ENCODE peak calls at places on chromosome 19, in six cellular contexts. Y, U, C, R, Z and E are unnamed samples.

GRCh38 chr19:19900574-19901444 is at the start of gene ZNF93:
- DNase-seq in Y (peak; percentile 91), U (peak; percentile 97), C (peak; percentile 85), R (peak; percentile 95), Z (peak; percentile 98), E (peak; percentile 98)

GRCh38 chr19:29547361-29547960 is 21.7 kb downstream of the VSTM2B start:
- DNase-seq in Y (no peak), U (peak; percentile 8), C (peak; percentile 29), R (no peak), Z (no peak), E (no peak)

GRCh38 chr19:1164684-1165531 is 9.2 kb downstream of the SBNO2 start:
- DNase-seq in Y (peak; percentile 31), U (no peak), C (no peak), R (no peak), Z (no peak), E (no peak)

GRCh38 chr19:589693-590395 is at the start of gene HCN2:
- DNase-seq in Y (no peak), U (no peak), C (no peak), R (no peak), Z (no peak), E (no peak)

GRCh38 chr19:35557539-35558399 is 5.7 kb downstream of the ATP4A start:
- DNase-seq in Y (peak; percentile 68), U (peak; percentile 55), C (peak; percentile 87), R (peak; percentile 50), Z (no peak), E (peak; percentile 51)

GRCh38 chr19:43574424-43575155 is 737 bp downstream of the XRCC1 start:
- DNase-seq in Y (no peak), U (no peak), C (no peak), R (no peak), Z (no peak), E (peak; percentile 22)

GRCh38 chr19:54955356-54955755 is 8.0 kb upstream of the NLRP7 start:
- DNase-seq in Y (no peak), U (no peak), C (no peak), R (no peak), Z (no peak), E (no peak)

GRCh38 chr19:44745386-44745831 is 3.1 kb upstream of the BCL3 start:
- DNase-seq in Y (peak; percentile 85), U (peak; percentile 83), C (no peak), R (peak; percentile 82), Z (peak; percentile 88), E (no peak)

GRCh38 chr19:35901854-35902661 is at the start of gene HCST:
- DNase-seq in Y (no peak), U (no peak), C (no peak), R (peak; percentile 30), Z (no peak), E (no peak)

GRCh38 chr19:17950310-17951150 is 16.4 kb upstream of the KCNN1 start:
- DNase-seq in Y (no peak), U (no peak), C (no peak), R (no peak), Z (no peak), E (no peak)

GRCh38 chr19:53980553-53981407 is 10.7 kb upstream of the CACNG6 start:
- DNase-seq in Y (peak; percentile 32), U (no peak), C (no peak), R (no peak), Z (no peak), E (peak; percentile 70)

GRCh38 chr19:51148571-51148970 is 6.5 kb downstream of the SIGLEC7 start:
- DNase-seq in Y (no peak), U (no peak), C (no peak), R (no peak), Z (no peak), E (no peak)

GRCh38 chr19:53646144-53646543 is 14.3 kb downstream of the DPRX start:
- DNase-seq in Y (no peak), U (no peak), C (no peak), R (no peak), Z (no peak), E (no peak)

GRCh38 chr19:27774827-27775226 is 1438.1 kb downstream of the UQCRFS1 start:
- DNase-seq in Y (no peak), U (no peak), C (no peak), R (no peak), Z (no peak), E (no peak)

GRCh38 chr19:11416346-11417052 is 2.6 kb downstream of the RGL3 start:
- DNase-seq in Y (no peak), U (no peak), C (no peak), R (no peak), Z (no peak), E (no peak)

GRCh38 chr19:51551673-51552440 is 19.2 kb upstream of the ZNF175 start:
- DNase-seq in Y (no peak), U (no peak), C (no peak), R (no peak), Z (no peak), E (no peak)

GRCh38 chr19:17996826-17997316 is 11.1 kb upstream of the ARRDC2 start:
- DNase-seq in Y (peak; percentile 86), U (peak; percentile 90), C (peak; percentile 96), R (peak; percentile 90), Z (peak; percentile 92), E (peak; percentile 68)

GRCh38 chr19:35249848-35250711 is 1.3 kb downstream of the LSR start:
- DNase-seq in Y (no peak), U (no peak), C (no peak), R (no peak), Z (peak; percentile 57), E (no peak)

GRCh38 chr19:10518444-10519361 is 1.5 kb upstream of the S1PR5 start:
- DNase-seq in Y (no peak), U (no peak), C (peak; percentile 58), R (no peak), Z (no peak), E (no peak)

GRCh38 chr19:44891016-44891882 is at the start of gene TOMM40:
- DNase-seq in Y (peak; percentile 100), U (no peak), C (no peak), R (peak; percentile 100), Z (peak; percentile 100), E (peak; percentile 100)

GRCh38 chr19:15378529-15379082 is 981 bp downstream of the AKAP8 start:
- DNase-seq in Y (no peak), U (peak; percentile 69), C (peak; percentile 71), R (peak; percentile 64), Z (peak; percentile 76), E (peak; percentile 47)

GRCh38 chr19:41206456-41206855 is 12.6 kb upstream of the AXL start:
- DNase-seq in Y (no peak), U (no peak), C (no peak), R (no peak), Z (no peak), E (no peak)

GRCh38 chr19:41205995-41206394 is 13.0 kb downstream of the CYP2S1 start:
- DNase-seq in Y (no peak), U (no peak), C (no peak), R (no peak), Z (no peak), E (no peak)

GRCh38 chr19:41203371-41203770 is 10.4 kb downstream of the CYP2S1 start:
- DNase-seq in Y (no peak), U (no peak), C (no peak), R (no peak), Z (no peak), E (no peak)

GRCh38 chr19:41206926-41207750 is 11.9 kb upstream of the AXL start:
- DNase-seq in Y (peak; percentile 83), U (no peak), C (no peak), R (peak; percentile 48), Z (peak; percentile 90), E (no peak)
- H3K27ac ChIP-seq in Y (peak overlapping the region; percentile 23), U (peak overlapping the region; percentile 53), C (no peak overlapping the region), R (peak overlapping the region; percentile 68), Z (peak overlapping the region; percentile 55), E (no peak overlapping the region)

DNA sequence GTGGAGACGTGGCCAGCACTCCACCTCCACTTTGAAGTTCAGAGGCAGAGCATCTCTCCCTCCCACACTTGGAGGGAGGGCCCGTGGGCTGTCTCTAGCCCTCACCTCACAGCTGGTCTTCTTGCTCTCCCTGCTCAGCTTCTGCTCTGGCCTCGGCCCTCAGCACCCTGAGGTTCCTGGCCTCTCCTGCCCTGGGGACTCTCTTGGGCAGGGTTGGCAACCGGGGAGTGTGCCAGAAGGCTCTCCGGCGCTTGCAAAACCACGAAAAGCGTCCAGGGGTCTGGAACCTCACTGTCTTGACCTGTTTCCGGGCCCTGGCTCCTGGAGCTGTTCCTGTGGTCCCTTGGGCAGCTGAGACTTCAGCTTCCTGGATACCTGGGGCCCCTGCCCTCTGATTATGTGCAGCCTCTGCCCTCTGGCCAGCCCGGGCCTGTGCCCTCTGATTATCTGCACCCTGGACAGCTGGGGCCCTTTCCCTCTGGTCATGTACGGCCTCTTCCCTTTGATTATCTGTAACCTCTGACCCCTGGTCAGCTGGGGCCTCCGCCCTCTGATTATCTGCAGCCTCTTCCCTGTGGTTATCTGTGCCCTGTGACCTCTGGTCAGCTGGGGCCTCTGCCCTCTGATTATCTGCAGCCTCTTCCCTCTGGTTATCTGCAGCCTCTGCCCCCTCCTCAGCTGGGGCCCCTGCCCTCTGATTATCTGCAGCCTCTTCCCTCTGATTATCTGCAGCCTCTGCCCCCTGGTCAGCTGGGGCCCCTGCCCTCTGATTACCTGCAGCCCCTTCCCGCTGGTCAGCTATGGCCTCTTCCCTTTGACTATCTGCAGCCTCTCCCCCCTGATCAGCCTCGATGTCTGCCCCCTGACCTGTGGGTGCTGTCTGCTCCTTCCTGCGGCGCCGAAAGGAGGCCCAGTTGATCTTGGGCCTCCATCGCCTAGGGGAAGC is 2.0 kb downstream of the CCDC8 start:
- DNase-seq in Y (no peak), U (no peak), C (no peak), R (no peak), Z (no peak), E (no peak)
- H3K27me3 ChIP-seq in Y (peaks cover 83% of the 10 kb centered on the region), U (peaks cover 20% of the 10 kb centered on the region), C (no peaks in the 10 kb centered on the region), R (peaks cover 95% of the 10 kb centered on the region), Z (peaks cover 71% of the 10 kb centered on the region), E (no peaks in the 10 kb centered on the region)

DNA sequence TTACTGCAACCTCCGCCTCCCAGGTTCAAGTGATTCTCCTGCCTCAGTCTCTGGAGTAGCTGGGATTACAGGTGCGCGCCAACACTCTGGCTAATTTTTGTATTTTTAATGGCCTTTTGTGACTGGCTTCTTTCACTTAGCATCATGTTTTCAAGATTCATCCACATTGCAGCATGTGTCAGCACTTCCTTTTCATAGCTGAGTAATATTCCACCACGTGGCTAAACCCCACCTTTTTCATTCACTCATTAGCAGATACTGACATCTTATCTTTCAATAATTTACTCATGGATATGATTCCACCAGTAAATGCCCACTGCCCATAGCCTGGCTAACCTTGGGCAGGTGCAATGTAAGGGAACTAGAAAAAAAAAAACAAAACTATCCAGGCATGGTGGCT is 6.9 kb downstream of the C5AR1 start:
- DNase-seq in Y (no peak), U (no peak), C (no peak), R (no peak), Z (no peak), E (no peak)
- H3K27ac ChIP-seq in Y (no peak overlapping the region), U (peak overlapping the region; percentile 84), C (no peak overlapping the region), R (no peak overlapping the region), Z (no peak overlapping the region), E (no peak overlapping the region)

DNA sequence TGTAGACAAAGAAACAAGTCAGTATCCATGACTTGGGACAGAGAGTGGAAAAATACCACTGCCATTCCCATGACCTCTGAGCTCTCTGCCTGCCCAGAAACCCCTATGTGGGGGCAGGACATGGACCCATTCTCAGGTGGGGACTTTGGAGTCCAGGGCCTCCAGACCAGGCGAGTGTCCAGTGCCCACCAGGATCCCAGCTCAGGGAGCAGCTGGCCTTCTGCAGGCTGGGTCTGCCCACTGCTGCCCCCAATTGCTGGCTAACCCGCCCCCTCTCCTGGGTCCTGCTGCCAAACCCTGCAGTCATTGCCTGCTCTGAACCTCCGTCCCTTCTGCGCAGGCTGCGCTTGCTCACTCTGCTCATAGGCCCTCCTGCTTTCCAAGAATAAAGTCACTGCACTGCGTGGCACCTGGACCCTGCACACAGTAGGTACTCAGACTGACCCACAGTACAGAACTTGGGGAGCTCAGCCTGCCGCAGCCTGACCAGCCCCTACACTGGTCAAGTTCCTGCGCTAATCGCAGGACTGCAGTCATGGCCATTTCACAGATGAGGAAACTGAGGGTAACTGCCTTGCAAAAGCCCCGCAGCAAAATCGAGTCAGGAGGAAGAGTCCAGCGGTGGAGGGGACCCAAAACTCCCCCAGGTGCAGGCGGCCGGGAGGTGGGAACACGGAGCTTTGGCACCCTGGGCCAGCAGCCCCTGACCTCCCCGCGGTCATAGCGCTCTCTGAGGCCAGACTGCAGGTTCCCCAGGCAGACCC is 774 bp downstream of the SLC7A10 start:
- DNase-seq in Y (no peak), U (no peak), C (no peak), R (no peak), Z (no peak), E (no peak)
- H3K27me3 ChIP-seq in Y (peaks cover 56% of the 10 kb centered on the region), U (peaks cover 24% of the 10 kb centered on the region), C (peaks cover 16% of the 10 kb centered on the region), R (peaks cover 75% of the 10 kb centered on the region), Z (peaks cover 45% of the 10 kb centered on the region), E (peaks cover 46% of the 10 kb centered on the region)